ENCODE peak calls at places on chromosomes 6 and 20, in nine cellular contexts. K, Y, J, W, L, D, F, C and V are unnamed samples.

GRCh38 chr6:18328549-18328922 is 58.6 kb upstream of the RNF144B start:
- DNase-seq in D (no peak), L (no peak), W (no peak), J (no peak), F (no peak), Y (no peak), K (no peak), C (no peak), V (no peak)

GRCh38 chr6:35719830-35720733 is 16.8 kb upstream of the ARMC12 start:
- DNase-seq in L (peak; percentile 47), C (no peak), D (peak; percentile 50), J (peak; percentile 66), F (no peak), K (peak; percentile 59), Y (no peak), W (no peak), V (peak; percentile 79)

GRCh38 chr6:8017276-8017701 is 46.9 kb downstream of the BLOC1S5 start:
- DNase-seq in K (no peak), J (no peak), W (no peak), Y (no peak), F (peak; percentile 50), D (no peak), L (no peak), C (no peak), V (no peak)

GRCh38 chr6:122789862-122790739 is 1.0 kb downstream of the SMPDL3A start:
- DNase-seq in D (no peak), J (no peak), F (peak; percentile 71), C (peak; percentile 22), K (no peak), Y (no peak), L (peak; percentile 30), W (no peak), V (no peak)

GRCh38 chr6:147033267-147033666 is 170.9 kb upstream of the STXBP5 start:
- DNase-seq in C (no peak), J (no peak), D (no peak), Y (no peak), K (no peak), F (peak; percentile 9), L (no peak), W (no peak), V (no peak)

GRCh38 chr6:108002365-108003221 is 44.6 kb upstream of the SEC63 start:
- DNase-seq in C (peak; percentile 76), K (no peak), J (no peak), W (no peak), F (peak; percentile 12), D (peak; percentile 67), Y (no peak), L (peak; percentile 6), V (no peak)

GRCh38 chr20:31894980-31895675 is 24.7 kb downstream of the TTLL9 start:
- DNase-seq in F (peak; percentile 71), J (peak; percentile 66), K (peak; percentile 84), Y (peak; percentile 84), W (peak; percentile 5), L (peak; percentile 49), D (peak; percentile 45), C (peak; percentile 54), V (peak; percentile 86)

GRCh38 chr6:117188627-117189201 is 76.6 kb upstream of the VGLL2 start:
- DNase-seq in C (no peak), W (no peak), J (no peak), D (no peak), L (no peak), K (no peak), F (no peak), Y (no peak), V (no peak)

GRCh38 chr6:31948753-31949413 is 3.0 kb downstream of the CFB start:
- DNase-seq in F (no peak), K (no peak), D (no peak), Y (no peak), L (peak; percentile 50), W (no peak), C (no peak), J (no peak), V (no peak)

GRCh38 chr6:71335544-71335943 is 46.9 kb downstream of the OGFRL1 start:
- DNase-seq in K (no peak), J (no peak), F (no peak), C (no peak), Y (no peak), W (no peak), D (no peak), L (no peak), V (no peak)

GRCh38 chr6:149484733-149485700 is at the start of gene ZC3H12D:
- DNase-seq in D (peak; percentile 84), W (no peak), J (peak; percentile 23), C (no peak), K (peak; percentile 35), F (peak; percentile 46), Y (peak; percentile 41), L (peak; percentile 33), V (peak; percentile 68)

DNA sequence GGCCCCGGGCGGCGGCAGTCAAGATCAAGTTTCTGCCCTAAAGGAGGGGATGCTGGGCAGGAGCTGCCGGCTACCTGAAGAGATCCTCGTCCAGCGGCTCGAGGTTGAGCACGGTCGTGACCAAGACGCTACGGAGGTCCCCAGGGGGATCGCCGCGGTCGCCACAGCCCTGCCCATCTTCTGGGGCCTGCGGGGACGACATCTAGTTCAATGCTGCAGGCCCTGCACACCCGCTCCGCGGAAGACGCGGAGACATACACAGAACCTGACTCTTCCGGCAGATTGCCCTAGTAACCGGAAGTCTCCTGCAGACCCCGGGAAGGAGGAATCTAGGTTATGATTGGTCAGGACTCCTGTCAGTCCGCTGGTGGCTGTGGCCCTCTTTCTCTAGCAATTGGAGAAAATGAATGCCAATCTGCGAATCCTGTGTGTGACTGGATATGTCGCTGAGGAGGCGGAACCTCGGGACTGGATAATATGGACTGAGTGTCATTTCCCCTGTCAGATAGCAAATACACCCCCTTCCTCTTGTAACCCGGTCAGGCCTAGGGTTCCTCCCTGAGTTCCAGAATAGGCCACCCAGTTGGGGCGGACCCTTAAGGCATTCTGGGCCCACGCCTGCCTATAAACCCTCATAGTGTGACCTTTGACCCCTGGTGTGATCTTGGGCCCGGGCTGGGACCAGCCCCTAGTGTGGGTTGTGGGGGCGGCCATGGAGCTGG is at the start of the genes ACOT8 and ZSWIM3:
- DNase-seq in L (peak; percentile 100), J (peak; percentile 99), F (peak; percentile 95), D (peak; percentile 95), C (peak; percentile 97), K (peak; percentile 100), W (peak; percentile 91), Y (peak; percentile 99), V (peak; percentile 99)
- TF ChIP-seq POLR2A in L (peak; percentile 18), J (no peak), F (no peak), D (peak; percentile 84), C (peak; percentile 10), K (peak; percentile 82), W (peak; percentile 75), Y (peak; percentile 28), V (peak; percentile 54)

DNA sequence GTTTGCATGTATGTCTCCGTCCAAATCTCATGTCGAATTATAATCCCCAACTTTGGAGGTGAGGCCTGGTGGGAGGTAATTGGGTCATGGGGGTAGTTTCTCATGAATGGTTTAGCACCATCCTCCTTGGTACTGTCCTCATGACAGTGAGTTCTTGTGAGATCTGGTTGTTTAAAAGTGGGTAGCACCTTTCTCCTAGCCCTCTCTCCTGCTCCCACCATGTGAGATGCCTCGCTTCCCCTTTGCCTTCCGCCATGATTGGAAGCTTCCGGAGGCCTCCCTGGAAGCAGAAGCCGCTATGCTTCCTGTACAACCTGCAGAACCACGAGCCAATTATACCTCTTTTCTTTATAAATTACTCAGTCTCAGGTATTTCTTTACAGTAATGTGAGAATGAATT is 123.1 kb downstream of the FYN start:
- DNase-seq in D (no peak), W (no peak), K (no peak), J (no peak), C (no peak), L (no peak), Y (no peak), F (no peak), V (no peak)
- H3K4me1 ChIP-seq in D (no peaks in the 10 kb centered on the region), W (peaks cover 3% of the 10 kb centered on the region), K (peaks cover 78% of the 10 kb centered on the region), J (no peaks in the 10 kb centered on the region), C (no peaks in the 10 kb centered on the region), L (peaks cover under 1% of the 10 kb centered on the region), Y (no peaks in the 10 kb centered on the region), F (no peaks in the 10 kb centered on the region), V (peaks cover 9% of the 10 kb centered on the region)

GRCh38 chr6:42315220-42315990 is 97.7 kb upstream of the MRPS10 start:
- DNase-seq in W (no peak), K (no peak), C (no peak), L (no peak), Y (no peak), D (no peak), J (no peak), F (peak; percentile 27), V (no peak)
- H3K27ac ChIP-seq in W (no peak overlapping the region), K (no peak overlapping the region), C (peak overlapping the region; percentile 1), L (peak overlapping the region; percentile 93), Y (peak overlapping the region; percentile 64), D (peak overlapping the region; percentile 40), J (no peak overlapping the region), F (no peak overlapping the region), V (no peak overlapping the region)

GRCh38 chr20:62908971-62909791 is 17.1 kb downstream of the DIDO1 start:
- DNase-seq in D (no peak), L (no peak), W (no peak), C (no peak), K (no peak), F (no peak), J (no peak), Y (no peak), V (no peak)
- TF ChIP-seq POLR2A in D (no peak), L (no peak), W (no peak), C (no peak), K (no peak), F (no peak), J (no peak), Y (no peak), V (no peak)

GRCh38 chr20:59731371-59731770 is 127.0 kb downstream of the PHACTR3 start:
- DNase-seq in F (no peak), W (no peak), L (no peak), C (no peak), K (no peak), J (no peak), D (no peak), Y (no peak), V (no peak)

GRCh38 chr20:59729476-59729875 is 125.1 kb downstream of the PHACTR3 start:
- DNase-seq in F (no peak), J (no peak), L (no peak), K (no peak), Y (no peak), D (no peak), W (no peak), C (no peak), V (no peak)

GRCh38 chr20:59726196-59726595 is 121.9 kb downstream of the PHACTR3 start:
- DNase-seq in D (no peak), L (no peak), J (no peak), C (no peak), Y (no peak), W (no peak), F (no peak), K (no peak), V (no peak)

GRCh38 chr20:59725476-59726119 is 121.3 kb downstream of the PHACTR3 start:
- DNase-seq in F (no peak), Y (no peak), C (no peak), L (no peak), K (no peak), D (no peak), W (no peak), J (no peak), V (no peak)

GRCh38 chr20:59728722-59729430 is 124.5 kb downstream of the PHACTR3 start:
- DNase-seq in F (no peak), W (no peak), D (no peak), Y (no peak), C (no peak), K (no peak), L (no peak), J (no peak), V (no peak)
- H3K4me1 ChIP-seq in F (no peaks in the 10 kb centered on the region), W (no peaks in the 10 kb centered on the region), D (no peaks in the 10 kb centered on the region), Y (no peaks in the 10 kb centered on the region), C (no peaks in the 10 kb centered on the region), K (no peaks in the 10 kb centered on the region), L (no peaks in the 10 kb centered on the region), J (no peaks in the 10 kb centered on the region), V (no peaks in the 10 kb centered on the region)

GRCh38 chr6:144341831-144342527 is 56.8 kb downstream of the UTRN start:
- DNase-seq in D (peak; percentile 37), J (no peak), L (no peak), F (no peak), W (no peak), K (no peak), Y (no peak), C (no peak), V (no peak)
- H3K27ac ChIP-seq in D (peak overlapping the region; percentile 72), J (no peak overlapping the region), L (no peak overlapping the region), F (peak overlapping the region; percentile 48), W (peak overlapping the region; percentile 24), K (no peak overlapping the region), Y (peak overlapping the region; percentile 76), C (peak overlapping the region; percentile 74), V (no peak overlapping the region)